ENCODE peak calls at places on chromosomes 1 and 21, in six cellular contexts. R is body of pancreas, M is ovary, E is esophagus squamous epithelium, Y is transverse colon, K is adrenal gland. B is an unnamed sample.

GRCh38 chr1:40092811-40093617 is 4.0 kb downstream of the PPT1 start:
- DNase-seq in R (no peak), M (no peak), E (no peak), Y (no peak), K (no peak), B (no peak)

GRCh38 chr1:170840371-170840770 is 95.0 kb upstream of the MROH9 start:
- DNase-seq in R (no peak), M (no peak), E (no peak), Y (no peak), K (no peak), B (no peak)

GRCh38 chr1:70790232-70790923 is 257.2 kb downstream of the PTGER3 start:
- DNase-seq in R (no peak), M (no peak), E (no peak), Y (no peak), K (no peak), B (no peak)

GRCh38 chr1:44733365-44733764 is 2.4 kb upstream of the RNU5D-1 start:
- DNase-seq in R (no peak), M (no peak), E (no peak), Y (no peak), K (no peak), B (no peak)

GRCh38 chr1:160951443-160952128 is 3.0 kb downstream of the ITLN2 start:
- DNase-seq in R (peak), M (peak), E (no peak), Y (peak), K (peak), B (peak)

GRCh38 chr1:22108343-22109135 is 34.4 kb downstream of the WNT4 start:
- DNase-seq in R (no peak), M (peak), E (no peak), Y (peak), K (peak), B (no peak)

GRCh38 chr21:44052071-44052829 is 40.1 kb downstream of the TRAPPC10 start:
- DNase-seq in R (no peak), M (no peak), E (no peak), Y (no peak), K (peak), B (no peak)

GRCh38 chr1:205939690-205940330 is 3.4 kb downstream of the SLC26A9 start:
- DNase-seq in R (peak), M (no peak), E (no peak), Y (no peak), K (no peak), B (no peak)

GRCh38 chr1:94727846-94728715 is 92.1 kb upstream of the SLC44A3 start:
- DNase-seq in R (no peak), M (peak), E (no peak), Y (no peak), K (peak), B (no peak)

GRCh38 chr1:222420621-222421020 is 127.3 kb downstream of the HHIPL2 start:
- DNase-seq in R (no peak), M (no peak), E (no peak), Y (no peak), K (no peak), B (no peak)

GRCh38 chr1:2137257-2138121 is 57.1 kb downstream of the FAAP20 start:
- DNase-seq in R (no peak), M (no peak), E (no peak), Y (peak), K (no peak), B (no peak)

GRCh38 chr1:55188909-55189308 is 26.3 kb downstream of the USP24 start:
- DNase-seq in R (no peak), M (no peak), E (no peak), Y (no peak), K (no peak), B (no peak)

GRCh38 chr1:193212637-193213036 is 26.2 kb upstream of the B3GALT2 start:
- DNase-seq in R (no peak), M (no peak), E (no peak), Y (no peak), K (no peak), B (no peak)

GRCh38 chr1:99784809-99785255 is 18.4 kb upstream of the FRRS1 start:
- DNase-seq in R (no peak), M (no peak), E (no peak), Y (no peak), K (no peak), B (no peak)

GRCh38 chr1:234907585-234908457 is 220.8 kb downstream of the TOMM20 start:
- DNase-seq in R (no peak), M (no peak), E (no peak), Y (no peak), K (no peak), B (no peak)

GRCh38 chr1:67850611-67851075 is 17.4 kb upstream of the GNG12 start:
- DNase-seq in R (peak), M (peak), E (no peak), Y (peak), K (peak), B (peak)

GRCh38 chr1:208185801-208186201 is 58.4 kb downstream of the PLXNA2 start:
- DNase-seq in R (no peak), M (no peak), E (no peak), Y (no peak), K (no peak), B (no peak)

GRCh38 chr1:31421404-31422040 is 8.5 kb downstream of the SERINC2 start:
- DNase-seq in R (no peak), M (no peak), E (no peak), Y (no peak), K (no peak), B (no peak)

GRCh38 chr1:24364975-24365678 is 46.0 kb downstream of the GRHL3 start:
- DNase-seq in R (no peak), M (no peak), E (no peak), Y (no peak), K (no peak), B (no peak)

DNA sequence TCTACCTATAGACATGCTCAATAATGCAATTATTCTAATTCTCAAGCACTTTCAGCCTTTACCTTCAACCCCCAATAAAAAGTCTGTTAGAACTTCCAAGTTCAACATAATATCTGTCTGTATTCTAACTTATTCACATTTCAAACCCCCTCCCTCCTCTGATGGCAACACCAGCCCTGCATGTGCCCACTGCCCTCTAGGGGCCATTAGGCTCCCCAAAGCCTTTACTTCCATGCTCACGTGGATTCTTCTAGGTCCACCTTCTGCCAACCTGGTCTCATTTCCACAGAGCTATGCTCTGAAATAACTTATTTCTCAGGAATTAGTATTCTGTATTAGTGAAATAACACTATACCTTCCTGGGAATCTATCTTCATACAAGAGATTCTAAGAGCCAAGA is 22.2 kb upstream of the KPRP start:
- DNase-seq in R (no peak), M (no peak), E (no peak), Y (no peak), K (no peak), B (no peak)
- TF ChIP-seq CTCF in R (no peak), M (no peak), E (no peak), Y (no peak), K (no peak), B (peak)

GRCh38 chr1:156740679-156741612 is at the start of gene MRPL24:
- DNase-seq in R (peak), M (peak), E (peak), Y (peak), K (peak), B (peak)
- TF ChIP-seq POLR2A in R (peak), M (peak), E (peak), Y (peak), K (peak), B (peak)

GRCh38 chr1:167518331-167518700 is at the start of gene CD247:
- DNase-seq in R (no peak), M (no peak), E (no peak), Y (peak), K (no peak), B (no peak)
- TF ChIP-seq CTCF in R (no peak), M (no peak), E (no peak), Y (no peak), K (no peak), B (no peak)

GRCh38 chr1:159854101-159854692 is 8.3 kb downstream of the VSIG8 start:
- DNase-seq in R (peak), M (peak), E (no peak), Y (peak), K (peak), B (peak)
- TF ChIP-seq POLR2A in R (no peak), M (no peak), E (no peak), Y (no peak), K (no peak), B (no peak)

GRCh38 chr1:109704173-109704572 is 7.9 kb upstream of the GSTM5 start:
- DNase-seq in R (no peak), M (no peak), E (no peak), Y (no peak), K (no peak), B (no peak)
- TF ChIP-seq CTCF in R (peak), M (no peak), E (no peak), Y (no peak), K (no peak), B (no peak)

DNA sequence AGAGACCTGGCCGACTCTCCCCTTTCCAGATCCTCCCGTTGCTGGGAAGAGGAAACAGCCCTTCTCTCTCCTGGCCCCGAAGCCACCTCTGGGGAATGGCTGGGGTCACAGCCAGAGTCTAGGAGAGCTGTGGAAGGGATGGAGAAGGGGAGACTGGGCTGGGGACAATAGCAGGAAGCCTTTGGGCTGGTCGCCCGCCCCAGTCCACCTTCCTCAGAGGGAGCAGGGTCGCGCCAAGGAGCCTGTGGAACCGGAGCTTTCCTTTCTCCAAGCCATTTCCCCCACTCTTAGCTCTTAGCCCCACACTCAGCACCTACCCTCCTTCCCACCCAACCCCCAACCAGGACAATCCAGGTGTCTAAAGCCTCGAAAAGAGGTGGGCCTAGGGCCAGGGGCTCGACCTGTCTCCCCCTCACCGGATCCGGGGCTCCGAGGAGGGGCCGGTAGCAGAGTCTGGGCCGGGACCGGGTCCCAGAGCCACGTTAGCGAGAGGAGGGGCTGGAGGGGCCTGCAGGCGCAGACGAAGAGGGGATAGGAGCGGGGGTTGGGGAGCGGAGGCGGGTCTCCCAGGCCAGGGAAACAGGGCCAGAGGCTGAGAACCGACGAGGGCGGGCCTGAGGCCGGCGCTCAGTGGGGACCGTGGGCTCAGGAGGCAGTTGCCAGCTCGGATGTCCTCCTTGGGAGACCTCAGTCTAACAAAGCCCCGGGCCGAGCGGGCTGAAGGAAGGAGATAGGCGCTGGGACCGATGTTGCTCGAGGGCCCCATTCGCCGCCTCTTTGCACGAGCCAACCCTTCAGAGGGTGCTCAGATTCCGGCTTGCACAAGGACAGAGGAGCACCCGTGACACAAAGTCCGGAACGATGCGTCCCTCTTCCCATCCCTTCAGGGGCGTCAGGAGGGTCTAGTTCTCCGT is 1.0 kb downstream of the SEMA6C start:
- DNase-seq in R (no peak), M (peak), E (no peak), Y (no peak), K (no peak), B (no peak)
- TF ChIP-seq POLR2A in R (no peak), M (no peak), E (no peak), Y (no peak), K (no peak), B (no peak)

DNA sequence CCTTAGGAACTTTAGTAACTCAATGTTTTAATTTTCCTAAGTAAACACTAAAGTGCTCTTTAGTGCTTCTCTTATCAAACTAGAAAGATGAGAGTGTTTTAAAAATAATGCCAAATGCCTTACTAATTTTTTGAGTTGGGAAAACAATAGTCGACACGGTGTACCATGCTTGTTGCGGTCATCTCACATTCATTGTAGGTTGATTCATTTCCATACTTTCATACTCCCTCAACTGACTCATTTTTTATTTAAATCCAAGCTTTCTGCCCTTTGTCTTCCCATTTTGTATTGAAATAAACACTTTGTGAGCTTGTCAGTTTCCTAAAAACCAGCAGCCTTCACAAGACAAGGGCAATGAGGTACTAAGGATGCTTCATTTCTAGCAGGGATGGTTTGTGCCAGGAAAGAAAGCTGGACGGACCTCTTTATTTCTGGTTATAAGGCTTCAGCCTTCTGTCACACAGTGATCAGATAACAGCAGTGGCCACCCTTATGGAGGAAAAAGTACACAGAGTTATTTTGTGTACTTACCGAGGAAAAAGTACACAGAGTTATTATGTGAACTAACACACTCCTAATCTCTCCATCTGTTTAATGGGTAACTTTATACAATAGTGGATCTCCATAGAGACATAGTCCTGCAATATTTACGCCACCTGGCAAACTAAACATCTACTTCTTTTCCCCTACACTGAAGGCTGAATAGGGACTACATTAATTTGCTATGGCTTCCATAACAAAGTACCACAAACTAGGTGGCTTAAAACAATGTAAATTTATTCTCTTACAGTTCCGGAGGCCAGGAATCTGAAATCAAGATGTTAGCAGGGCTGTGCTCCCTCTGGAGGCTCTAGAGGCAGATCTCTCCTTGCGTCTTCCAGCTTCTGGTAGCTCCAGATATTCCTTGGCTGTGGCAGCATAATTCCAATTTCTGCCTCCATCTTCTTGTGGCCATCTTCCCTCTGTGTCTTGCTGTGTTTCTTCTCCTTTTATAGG is 13.0 kb upstream of the CCDC190 start:
- DNase-seq in R (no peak), M (no peak), E (no peak), Y (no peak), K (no peak), B (no peak)
- TF ChIP-seq CTCF in R (peak), M (no peak), E (peak), Y (no peak), K (no peak), B (no peak)

GRCh38 chr1:29249951-29250581 is 13.7 kb downstream of the PTPRU start:
- DNase-seq in R (no peak), M (no peak), E (no peak), Y (no peak), K (no peak), B (no peak)

GRCh38 chr1:29247874-29248273 is 11.6 kb downstream of the PTPRU start:
- DNase-seq in R (no peak), M (no peak), E (no peak), Y (no peak), K (no peak), B (no peak)

GRCh38 chr1:29248409-29248808 is 12.1 kb downstream of the PTPRU start:
- DNase-seq in R (no peak), M (no peak), E (no peak), Y (no peak), K (no peak), B (no peak)

GRCh38 chr1:29247044-29247443 is 10.7 kb downstream of the PTPRU start:
- DNase-seq in R (no peak), M (no peak), E (no peak), Y (no peak), K (no peak), B (no peak)

GRCh38 chr1:29249170-29249691 is 12.9 kb downstream of the PTPRU start:
- DNase-seq in R (no peak), M (no peak), E (no peak), Y (no peak), K (no peak), B (no peak)
- TF ChIP-seq POLR2A in R (no peak), M (no peak), E (no peak), Y (no peak), K (no peak), B (no peak)

DNA sequence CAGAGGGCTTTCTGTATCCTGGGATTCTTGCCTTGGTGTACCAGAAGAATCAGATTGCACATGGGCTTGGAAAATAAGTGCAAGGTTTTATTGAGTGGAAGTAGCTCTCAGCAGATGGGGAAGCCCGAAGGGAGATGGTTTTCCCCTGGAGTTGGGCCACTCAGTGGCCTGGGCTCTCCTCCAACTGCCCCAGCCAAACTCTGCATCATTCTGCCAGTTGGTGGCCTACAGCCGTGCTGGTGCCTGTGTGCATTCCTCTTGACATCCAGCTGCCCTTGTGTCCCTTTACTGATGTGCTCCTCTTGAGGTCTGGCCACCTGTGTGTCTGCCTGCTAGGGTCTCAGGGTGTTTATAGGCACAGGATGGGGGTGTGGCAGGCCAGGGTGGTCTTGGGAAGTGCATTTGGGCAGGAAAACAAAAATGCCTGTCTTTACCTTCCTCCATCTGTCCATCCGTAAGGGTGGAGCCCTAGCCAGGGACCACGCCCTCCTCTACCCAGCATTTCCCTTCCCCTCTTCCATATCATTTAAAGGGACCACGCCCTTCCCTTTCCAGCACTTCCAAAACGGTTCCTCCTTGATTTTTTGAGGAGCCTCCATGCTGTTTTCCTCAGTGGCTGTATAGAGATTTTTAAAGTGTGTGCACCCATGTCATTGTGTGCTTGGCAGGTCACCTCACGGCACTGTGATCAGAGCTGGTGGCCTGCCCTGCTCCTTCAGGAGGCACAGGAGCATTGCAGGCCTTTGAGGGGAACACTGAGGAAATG is 18.9 kb downstream of the SNAP47 start:
- DNase-seq in R (no peak), M (peak), E (no peak), Y (peak), K (peak), B (no peak)
- TF ChIP-seq CTCF in R (no peak), M (no peak), E (no peak), Y (no peak), K (no peak), B (no peak)

B was measured in right lobe of liver.